ENCODE peak calls at places on chromosome 15, in eight cellular contexts. D, A, Q, T, O, C, W and S are unnamed samples.

GRCh38 chr15:67327312-67327711 is 72.7 kb downstream of the IQCH start:
- DNase-seq in D (no peak), A (no peak), Q (no peak), T (no peak), O (no peak), C (no peak), W (no peak), S (no peak)

GRCh38 chr15:19984101-19984500 is 557.5 kb downstream of the GOLGA6L6 start:
- DNase-seq in D (no peak), A (no peak), Q (no peak), T (no peak), O (no peak), C (no peak), W (no peak), S (peak)

GRCh38 chr15:88932271-88932874 is 19.2 kb upstream of the MFGE8 start:
- DNase-seq in D (no peak), A (no peak), Q (no peak), T (no peak), O (no peak), C (no peak), W (no peak), S (no peak)

GRCh38 chr15:47422901-47423300 is 294.4 kb upstream of the SEMA6D start:
- DNase-seq in D (no peak), A (no peak), Q (no peak), T (no peak), O (peak), C (no peak), W (no peak), S (no peak)

GRCh38 chr15:48315041-48315440 is 16.2 kb upstream of the DUT start:
- DNase-seq in D (no peak), A (no peak), Q (no peak), T (no peak), O (no peak), C (no peak), W (no peak), S (no peak)

GRCh38 chr15:47273817-47274216 is 443.5 kb upstream of the SEMA6D start:
- DNase-seq in D (no peak), A (no peak), Q (no peak), T (no peak), O (no peak), C (no peak), W (no peak), S (no peak)

GRCh38 chr15:50909044-50909342 is 510 bp downstream of the AP4E1 start:
- DNase-seq in D (no peak), A (no peak), Q (no peak), T (no peak), O (no peak), C (no peak), W (no peak), S (peak)

GRCh38 chr15:77027697-77028450 is 32.9 kb downstream of the PSTPIP1 start:
- DNase-seq in D (no peak), A (no peak), Q (peak), T (no peak), O (peak), C (peak), W (no peak), S (no peak)

GRCh38 chr15:42182328-42182901 is 25.7 kb downstream of the VPS39 start:
- DNase-seq in D (no peak), A (no peak), Q (no peak), T (no peak), O (no peak), C (no peak), W (no peak), S (no peak)

GRCh38 chr15:46080018-46080417 is 445.2 kb downstream of the SQOR start:
- DNase-seq in D (no peak), A (no peak), Q (no peak), T (no peak), O (peak), C (no peak), W (peak), S (no peak)

GRCh38 chr15:40929730-40930429 is 740 bp downstream of the DLL4 start:
- DNase-seq in D (peak), A (no peak), Q (no peak), T (no peak), O (peak), C (no peak), W (peak), S (no peak)

GRCh38 chr15:40044717-40045571 is 6.0 kb upstream of the SRP14 start:
- DNase-seq in D (peak), A (peak), Q (peak), T (peak), O (peak), C (peak), W (peak), S (no peak)

GRCh38 chr15:81853349-81853748 is 192.5 kb downstream of the MEX3B start:
- DNase-seq in D (no peak), A (no peak), Q (no peak), T (peak), O (no peak), C (no peak), W (no peak), S (no peak)

GRCh38 chr15:63502843-63503738 is 1.3 kb upstream of the USP3 start:
- DNase-seq in D (peak), A (peak), Q (peak), T (peak), O (peak), C (peak), W (peak), S (no peak)

GRCh38 chr15:82393671-82394070 is 35.9 kb upstream of the GOLGA6L9 start:
- DNase-seq in D (no peak), A (no peak), Q (no peak), T (no peak), O (peak), C (no peak), W (peak), S (no peak)

GRCh38 chr15:47301481-47301880 is 415.8 kb upstream of the SEMA6D start:
- DNase-seq in D (no peak), A (no peak), Q (no peak), T (peak), O (no peak), C (no peak), W (no peak), S (no peak)

GRCh38 chr15:56732881-56733130 is 503 bp downstream of the ZNF280D start:
- DNase-seq in D (no peak), A (no peak), Q (no peak), T (no peak), O (no peak), C (no peak), W (no peak), S (no peak)

GRCh38 chr15:84023636-84024035 is 211.9 kb upstream of the GOLGA6L4 start:
- DNase-seq in D (no peak), A (no peak), Q (no peak), T (peak), O (peak), C (no peak), W (peak), S (peak)

GRCh38 chr15:36365963-36366362 is 213.5 kb upstream of the CDIN1 start:
- DNase-seq in D (no peak), A (no peak), Q (no peak), T (no peak), O (peak), C (no peak), W (no peak), S (no peak)

GRCh38 chr15:74422723-74423442 is 10.9 kb downstream of the SEMA7A start:
- DNase-seq in D (peak), A (no peak), Q (no peak), T (peak), O (peak), C (no peak), W (peak), S (no peak)

GRCh38 chr15:57527382-57528091 is 64.2 kb upstream of the MYZAP start:
- DNase-seq in D (peak), A (peak), Q (no peak), T (peak), O (peak), C (peak), W (peak), S (peak)

GRCh38 chr15:68310178-68310810 is 32.7 kb downstream of the FEM1B start:
- DNase-seq in D (no peak), A (no peak), Q (peak), T (no peak), O (no peak), C (no peak), W (no peak), S (no peak)

GRCh38 chr15:60772395-60773120 is 293.6 kb upstream of the ICE2 start:
- DNase-seq in D (no peak), A (no peak), Q (no peak), T (no peak), O (no peak), C (no peak), W (no peak), S (no peak)

GRCh38 chr15:39880718-39881387 is 39.2 kb downstream of the GPR176 start:
- DNase-seq in D (no peak), A (no peak), Q (no peak), T (no peak), O (peak), C (no peak), W (peak), S (no peak)

DNA sequence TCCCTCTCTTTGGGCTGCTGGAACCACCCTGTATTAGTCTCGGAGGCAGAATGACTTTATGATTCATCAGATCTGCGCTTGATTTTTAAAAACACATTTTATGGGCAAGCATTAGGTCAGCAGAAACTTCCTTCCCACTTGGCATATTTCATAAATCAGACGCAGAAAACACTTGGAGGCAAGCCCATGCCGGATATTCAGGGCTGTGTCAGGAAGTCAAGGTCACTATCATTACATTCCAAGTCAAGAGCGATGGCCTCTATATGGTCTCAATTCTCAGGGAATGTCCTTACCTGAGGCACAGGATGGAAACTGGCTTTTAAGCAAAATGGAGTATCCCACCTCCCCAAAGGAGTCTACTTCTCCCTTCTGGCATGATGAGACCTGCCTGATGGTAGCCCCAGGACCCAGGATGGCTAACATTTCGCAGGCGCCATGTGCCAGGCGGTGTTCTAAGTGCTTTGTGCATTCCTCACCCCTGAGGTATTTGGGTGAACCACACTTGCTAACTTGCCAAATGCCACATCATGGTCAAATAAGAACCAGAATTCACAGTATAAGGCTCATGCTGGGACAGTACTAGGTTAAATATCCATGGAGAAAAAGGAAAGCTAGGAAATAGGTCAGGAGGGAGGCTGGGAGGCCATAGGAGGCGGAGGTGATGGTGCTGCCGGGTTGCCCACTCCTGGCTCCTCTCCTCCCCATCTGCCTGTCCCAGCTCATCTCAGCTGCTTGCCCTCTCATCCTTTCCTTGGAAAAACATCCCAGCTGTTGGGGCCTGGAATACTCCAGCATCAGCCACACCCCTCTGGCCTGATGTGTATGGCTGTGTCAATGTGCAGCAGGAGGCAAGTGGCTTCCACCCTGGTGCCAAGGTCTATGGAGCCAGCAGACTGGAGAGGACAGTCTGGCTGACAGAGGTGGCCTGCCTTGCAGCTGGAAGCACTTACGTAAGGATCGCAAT is 18.8 kb downstream of the BCL2L10 start:
- DNase-seq in D (no peak), A (no peak), Q (peak), T (no peak), O (peak), C (peak), W (peak), S (no peak)
- H3K4me3 ChIP-seq in D (no peak), A (no peak), Q (no peak), T (no peak), O (peak), C (no peak), W (no peak), S (no peak)

DNA sequence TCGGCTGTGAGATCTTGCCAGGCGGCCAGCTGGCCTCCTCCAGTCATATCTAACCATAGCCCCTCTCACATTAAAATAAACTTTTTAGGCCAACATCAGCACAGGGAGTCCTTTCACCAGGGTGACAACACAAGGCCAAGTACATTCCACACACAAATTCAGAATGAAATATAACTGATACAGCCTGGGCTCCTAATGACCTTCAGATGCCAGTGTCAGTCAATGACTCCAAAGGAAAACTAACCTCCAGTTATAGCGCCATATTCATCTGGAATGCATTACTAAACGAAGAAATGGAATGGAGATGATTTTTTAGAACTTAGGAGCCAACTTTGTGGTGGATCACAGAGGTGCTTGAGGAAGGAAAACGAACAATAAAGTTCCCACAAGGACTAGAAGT is 205.4 kb downstream of the GREM1 start:
- DNase-seq in D (no peak), A (no peak), Q (no peak), T (no peak), O (no peak), C (no peak), W (peak), S (no peak)
- H3K4me3 ChIP-seq in D (no peak), A (no peak), Q (no peak), T (no peak), O (no peak), C (no peak), W (no peak), S (no peak)

GRCh38 chr15:80559761-80560160 is 135.3 kb upstream of the ABHD17C start:
- DNase-seq in D (no peak), A (no peak), Q (no peak), T (no peak), O (no peak), C (no peak), W (no peak), S (no peak)
- H3K4me3 ChIP-seq in D (no peak), A (no peak), Q (no peak), T (no peak), O (no peak), C (no peak), W (no peak), S (no peak)

DNA sequence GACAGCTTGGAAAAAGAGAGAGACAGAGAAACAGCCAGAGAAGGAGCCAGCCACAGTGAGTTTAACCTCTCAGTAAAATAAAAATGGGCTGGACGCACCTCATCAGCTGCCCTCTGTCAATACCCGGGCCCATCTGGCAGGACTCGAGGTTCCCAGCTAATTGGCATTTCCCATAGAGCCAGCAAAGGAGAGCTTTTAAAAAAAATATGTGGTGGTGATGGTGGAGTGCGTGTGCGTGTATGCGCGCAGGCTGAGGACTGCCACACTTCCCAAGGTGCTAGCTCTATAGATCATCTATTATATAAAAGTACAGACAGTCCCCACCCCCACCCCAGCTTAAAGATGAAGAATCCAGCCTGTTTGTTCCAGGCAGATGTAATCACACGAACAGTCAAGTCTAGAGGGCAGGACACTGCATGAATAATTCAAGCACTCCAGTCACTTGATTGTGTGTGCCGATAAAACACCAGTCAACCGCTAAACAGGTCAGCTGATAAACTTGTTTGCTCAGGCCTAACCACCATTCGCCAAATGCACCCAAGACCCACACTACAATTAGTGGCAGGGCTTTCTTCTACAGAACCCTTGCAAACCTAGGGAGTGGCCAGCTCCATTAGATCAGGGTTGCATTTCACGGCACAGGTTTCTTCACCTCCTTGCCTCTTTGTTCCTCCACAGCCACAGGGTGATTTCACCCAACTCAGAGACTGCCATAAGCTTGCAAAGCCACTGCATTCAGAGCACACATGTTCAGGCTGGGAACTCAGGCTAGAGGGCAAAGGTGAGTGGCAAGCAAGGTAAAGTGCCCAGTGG is 5.9 kb downstream of the TLE3 start:
- DNase-seq in D (no peak), A (no peak), Q (no peak), T (no peak), O (no peak), C (no peak), W (no peak), S (no peak)
- H3K4me3 ChIP-seq in D (no peak), A (peak), Q (no peak), T (no peak), O (no peak), C (no peak), W (no peak), S (no peak)

GRCh38 chr15:59367022-59367451 is 5.6 kb downstream of the MYO1E start:
- DNase-seq in D (no peak), A (no peak), Q (no peak), T (no peak), O (no peak), C (no peak), W (no peak), S (no peak)

GRCh38 chr15:59369597-59369996 is 3.1 kb downstream of the MYO1E start:
- DNase-seq in D (no peak), A (no peak), Q (no peak), T (peak), O (no peak), C (no peak), W (no peak), S (no peak)

GRCh38 chr15:59362339-59362738 is 10.3 kb downstream of the MYO1E start:
- DNase-seq in D (no peak), A (no peak), Q (no peak), T (no peak), O (no peak), C (no peak), W (no peak), S (no peak)

GRCh38 chr15:59364238-59364637 is 8.4 kb downstream of the MYO1E start:
- DNase-seq in D (no peak), A (no peak), Q (no peak), T (no peak), O (peak), C (no peak), W (no peak), S (no peak)

GRCh38 chr15:59366368-59367021 is 6.2 kb downstream of the MYO1E start:
- DNase-seq in D (no peak), A (no peak), Q (no peak), T (peak), O (peak), C (no peak), W (no peak), S (no peak)
- H3K4me3 ChIP-seq in D (no peak), A (no peak), Q (no peak), T (no peak), O (no peak), C (no peak), W (no peak), S (no peak)

GRCh38 chr15:31325976-31326728 is 483 bp upstream of the KLF13 start:
- DNase-seq in D (peak), A (peak), Q (peak), T (peak), O (peak), C (peak), W (peak), S (peak)
- H3K4me3 ChIP-seq in D (peak), A (peak), Q (peak), T (peak), O (peak), C (peak), W (peak), S (peak)

GRCh38 chr15:96440978-96441377 is 110.5 kb downstream of the NR2F2 start:
- DNase-seq in D (no peak), A (no peak), Q (no peak), T (no peak), O (no peak), C (no peak), W (no peak), S (no peak)
- H3K4me3 ChIP-seq in D (no peak), A (no peak), Q (no peak), T (no peak), O (no peak), C (no peak), W (no peak), S (no peak)

GRCh38 chr15:98419173-98419814 is 229.0 kb upstream of the IGF1R start:
- DNase-seq in D (no peak), A (no peak), Q (no peak), T (no peak), O (no peak), C (no peak), W (no peak), S (no peak)

GRCh38 chr15:98420837-98421236 is 227.5 kb upstream of the IGF1R start:
- DNase-seq in D (no peak), A (no peak), Q (no peak), T (no peak), O (no peak), C (no peak), W (no peak), S (no peak)

GRCh38 chr15:98425173-98425572 is 223.2 kb upstream of the IGF1R start:
- DNase-seq in D (no peak), A (no peak), Q (no peak), T (no peak), O (no peak), C (no peak), W (no peak), S (no peak)

GRCh38 chr15:98421419-98422085 is 226.8 kb upstream of the IGF1R start:
- DNase-seq in D (peak), A (no peak), Q (peak), T (peak), O (peak), C (peak), W (peak), S (peak)

GRCh38 chr15:98422086-98422478 is 226.3 kb upstream of the IGF1R start:
- DNase-seq in D (no peak), A (no peak), Q (no peak), T (no peak), O (no peak), C (no peak), W (no peak), S (no peak)
- H3K4me3 ChIP-seq in D (no peak), A (no peak), Q (no peak), T (no peak), O (no peak), C (no peak), W (no peak), S (no peak)

GRCh38 chr15:35260961-35261360 is 175.9 kb upstream of the NANOGP8 start:
- DNase-seq in D (no peak), A (no peak), Q (no peak), T (no peak), O (peak), C (no peak), W (peak), S (no peak)
- H3K4me3 ChIP-seq in D (no peak), A (no peak), Q (no peak), T (no peak), O (no peak), C (no peak), W (no peak), S (no peak)